ENCODE peak calls at places on chromosomes 1 and 21, in seven cellular contexts. One of them, this sample, is unnamed.

GRCh38 chr1:70779571-70779970 is 268.0 kb downstream of the PTGER3 start:
- DNase-seq in T-helper 1 cell: no peak
- DNase-seq in bronchial epithelial cell: no peak
- DNase-seq in LoVo: no peak
- DNase-seq in WERI-Rb-1: no peak
- DNase-seq in activated CD4-positive, CD25-positive, alpha-beta regulatory T cell treated with anti-CD3 and anti-CD28 coated beads, Interleukin-2, amount 50 U/mL, for 16 hours: no peak
- DNase-seq in fibroblast of pulmonary artery: peak
- DNase-seq in this sample: no peak

GRCh38 chr1:212234431-212235298 is 50.5 kb upstream of the PPP2R5A start:
- DNase-seq in T-helper 1 cell: no peak
- DNase-seq in bronchial epithelial cell: peak
- DNase-seq in LoVo: peak
- DNase-seq in WERI-Rb-1: no peak
- DNase-seq in activated CD4-positive, CD25-positive, alpha-beta regulatory T cell treated with anti-CD3 and anti-CD28 coated beads, Interleukin-2, amount 50 U/mL, for 16 hours: no peak
- DNase-seq in fibroblast of pulmonary artery: peak
- DNase-seq in this sample: no peak

GRCh38 chr1:32303997-32304622 is 12.2 kb downstream of the HDAC1 start:
- DNase-seq in T-helper 1 cell: no peak
- DNase-seq in bronchial epithelial cell: no peak
- DNase-seq in LoVo: no peak
- DNase-seq in WERI-Rb-1: no peak
- DNase-seq in activated CD4-positive, CD25-positive, alpha-beta regulatory T cell treated with anti-CD3 and anti-CD28 coated beads, Interleukin-2, amount 50 U/mL, for 16 hours: no peak
- DNase-seq in fibroblast of pulmonary artery: no peak
- DNase-seq in this sample: no peak

GRCh38 chr1:24931481-24932221 is 1.6 kb upstream of the RUNX3 start:
- DNase-seq in T-helper 1 cell: no peak
- DNase-seq in bronchial epithelial cell: no peak
- DNase-seq in LoVo: no peak
- DNase-seq in WERI-Rb-1: no peak
- DNase-seq in activated CD4-positive, CD25-positive, alpha-beta regulatory T cell treated with anti-CD3 and anti-CD28 coated beads, Interleukin-2, amount 50 U/mL, for 16 hours: no peak
- DNase-seq in fibroblast of pulmonary artery: no peak
- DNase-seq in this sample: no peak

GRCh38 chr1:221478050-221478949 is 263.6 kb downstream of the DUSP10 start:
- DNase-seq in T-helper 1 cell: peak
- DNase-seq in bronchial epithelial cell: peak
- DNase-seq in LoVo: peak
- DNase-seq in WERI-Rb-1: peak
- DNase-seq in activated CD4-positive, CD25-positive, alpha-beta regulatory T cell treated with anti-CD3 and anti-CD28 coated beads, Interleukin-2, amount 50 U/mL, for 16 hours: peak
- DNase-seq in fibroblast of pulmonary artery: peak
- DNase-seq in this sample: peak

GRCh38 chr1:87956766-87957165 is 628.1 kb downstream of the LMO4 start:
- DNase-seq in T-helper 1 cell: no peak
- DNase-seq in bronchial epithelial cell: no peak
- DNase-seq in LoVo: no peak
- DNase-seq in WERI-Rb-1: no peak
- DNase-seq in activated CD4-positive, CD25-positive, alpha-beta regulatory T cell treated with anti-CD3 and anti-CD28 coated beads, Interleukin-2, amount 50 U/mL, for 16 hours: no peak
- DNase-seq in fibroblast of pulmonary artery: no peak
- DNase-seq in this sample: no peak

GRCh38 chr1:200958597-200958996 is 63.9 kb downstream of the INAVA start:
- DNase-seq in T-helper 1 cell: no peak
- DNase-seq in bronchial epithelial cell: no peak
- DNase-seq in LoVo: no peak
- DNase-seq in WERI-Rb-1: no peak
- DNase-seq in activated CD4-positive, CD25-positive, alpha-beta regulatory T cell treated with anti-CD3 and anti-CD28 coated beads, Interleukin-2, amount 50 U/mL, for 16 hours: no peak
- DNase-seq in fibroblast of pulmonary artery: no peak
- DNase-seq in this sample: no peak

GRCh38 chr21:20811702-20812101 is 186.5 kb upstream of the NCAM2 start:
- DNase-seq in T-helper 1 cell: no peak
- DNase-seq in bronchial epithelial cell: no peak
- DNase-seq in LoVo: no peak
- DNase-seq in WERI-Rb-1: no peak
- DNase-seq in activated CD4-positive, CD25-positive, alpha-beta regulatory T cell treated with anti-CD3 and anti-CD28 coated beads, Interleukin-2, amount 50 U/mL, for 16 hours: no peak
- DNase-seq in fibroblast of pulmonary artery: no peak
- DNase-seq in this sample: no peak

GRCh38 chr1:157915859-157916258 is 74.3 kb upstream of the CD5L start:
- DNase-seq in T-helper 1 cell: no peak
- DNase-seq in bronchial epithelial cell: no peak
- DNase-seq in LoVo: no peak
- DNase-seq in WERI-Rb-1: no peak
- DNase-seq in activated CD4-positive, CD25-positive, alpha-beta regulatory T cell treated with anti-CD3 and anti-CD28 coated beads, Interleukin-2, amount 50 U/mL, for 16 hours: no peak
- DNase-seq in fibroblast of pulmonary artery: no peak
- DNase-seq in this sample: no peak

GRCh38 chr1:170674986-170675385 is 11.1 kb downstream of the PRRX1 start:
- DNase-seq in T-helper 1 cell: no peak
- DNase-seq in bronchial epithelial cell: no peak
- DNase-seq in LoVo: no peak
- DNase-seq in WERI-Rb-1: no peak
- DNase-seq in activated CD4-positive, CD25-positive, alpha-beta regulatory T cell treated with anti-CD3 and anti-CD28 coated beads, Interleukin-2, amount 50 U/mL, for 16 hours: no peak
- DNase-seq in fibroblast of pulmonary artery: no peak
- DNase-seq in this sample: no peak

GRCh38 chr1:151991663-151992344 is 1.9 kb downstream of the S100A10 start:
- DNase-seq in T-helper 1 cell: no peak
- DNase-seq in bronchial epithelial cell: no peak
- DNase-seq in LoVo: peak
- DNase-seq in WERI-Rb-1: no peak
- DNase-seq in activated CD4-positive, CD25-positive, alpha-beta regulatory T cell treated with anti-CD3 and anti-CD28 coated beads, Interleukin-2, amount 50 U/mL, for 16 hours: no peak
- DNase-seq in fibroblast of pulmonary artery: no peak
- DNase-seq in this sample: no peak

GRCh38 chr1:227351443-227351842 is 33.2 kb upstream of the CDC42BPA start:
- DNase-seq in T-helper 1 cell: no peak
- DNase-seq in bronchial epithelial cell: peak
- DNase-seq in LoVo: peak
- DNase-seq in WERI-Rb-1: no peak
- DNase-seq in activated CD4-positive, CD25-positive, alpha-beta regulatory T cell treated with anti-CD3 and anti-CD28 coated beads, Interleukin-2, amount 50 U/mL, for 16 hours: no peak
- DNase-seq in fibroblast of pulmonary artery: peak
- DNase-seq in this sample: peak

GRCh38 chr1:19309123-19309813 is 2.7 kb downstream of the AKR7A2 start:
- DNase-seq in T-helper 1 cell: no peak
- DNase-seq in bronchial epithelial cell: peak
- DNase-seq in LoVo: no peak
- DNase-seq in WERI-Rb-1: no peak
- DNase-seq in activated CD4-positive, CD25-positive, alpha-beta regulatory T cell treated with anti-CD3 and anti-CD28 coated beads, Interleukin-2, amount 50 U/mL, for 16 hours: no peak
- DNase-seq in fibroblast of pulmonary artery: peak
- DNase-seq in this sample: no peak

GRCh38 chr1:185158806-185159205 is 1.8 kb downstream of the SWT1 start:
- DNase-seq in T-helper 1 cell: no peak
- DNase-seq in bronchial epithelial cell: no peak
- DNase-seq in LoVo: no peak
- DNase-seq in WERI-Rb-1: no peak
- DNase-seq in activated CD4-positive, CD25-positive, alpha-beta regulatory T cell treated with anti-CD3 and anti-CD28 coated beads, Interleukin-2, amount 50 U/mL, for 16 hours: no peak
- DNase-seq in fibroblast of pulmonary artery: no peak
- DNase-seq in this sample: no peak

GRCh38 chr21:36506482-36506881 is 26.6 kb upstream of the CLDN14 start:
- DNase-seq in T-helper 1 cell: no peak
- DNase-seq in bronchial epithelial cell: no peak
- DNase-seq in LoVo: no peak
- DNase-seq in WERI-Rb-1: no peak
- DNase-seq in activated CD4-positive, CD25-positive, alpha-beta regulatory T cell treated with anti-CD3 and anti-CD28 coated beads, Interleukin-2, amount 50 U/mL, for 16 hours: no peak
- DNase-seq in fibroblast of pulmonary artery: no peak
- DNase-seq in this sample: no peak

GRCh38 chr21:34874689-34875513 is 174.2 kb downstream of the RUNX1 start:
- DNase-seq in T-helper 1 cell: no peak
- DNase-seq in bronchial epithelial cell: no peak
- DNase-seq in LoVo: no peak
- DNase-seq in WERI-Rb-1: no peak
- DNase-seq in activated CD4-positive, CD25-positive, alpha-beta regulatory T cell treated with anti-CD3 and anti-CD28 coated beads, Interleukin-2, amount 50 U/mL, for 16 hours: no peak
- DNase-seq in fibroblast of pulmonary artery: no peak
- DNase-seq in this sample: no peak

GRCh38 chr1:151165281-151165737 is 393 bp downstream of the LYSMD1 start:
- DNase-seq in T-helper 1 cell: no peak
- DNase-seq in bronchial epithelial cell: peak
- DNase-seq in LoVo: no peak
- DNase-seq in WERI-Rb-1: peak
- DNase-seq in activated CD4-positive, CD25-positive, alpha-beta regulatory T cell treated with anti-CD3 and anti-CD28 coated beads, Interleukin-2, amount 50 U/mL, for 16 hours: no peak
- DNase-seq in fibroblast of pulmonary artery: no peak
- DNase-seq in this sample: no peak

GRCh38 chr1:231933711-231934626 is 307.4 kb downstream of the DISC1 start:
- DNase-seq in T-helper 1 cell: no peak
- DNase-seq in bronchial epithelial cell: no peak
- DNase-seq in LoVo: no peak
- DNase-seq in WERI-Rb-1: no peak
- DNase-seq in activated CD4-positive, CD25-positive, alpha-beta regulatory T cell treated with anti-CD3 and anti-CD28 coated beads, Interleukin-2, amount 50 U/mL, for 16 hours: no peak
- DNase-seq in fibroblast of pulmonary artery: peak
- DNase-seq in this sample: no peak

GRCh38 chr1:42552636-42553035 is 89.5 kb downstream of the CCDC30 start:
- DNase-seq in T-helper 1 cell: no peak
- DNase-seq in bronchial epithelial cell: no peak
- DNase-seq in LoVo: no peak
- DNase-seq in WERI-Rb-1: peak
- DNase-seq in activated CD4-positive, CD25-positive, alpha-beta regulatory T cell treated with anti-CD3 and anti-CD28 coated beads, Interleukin-2, amount 50 U/mL, for 16 hours: no peak
- DNase-seq in fibroblast of pulmonary artery: no peak
- DNase-seq in this sample: no peak

GRCh38 chr1:98405581-98406059 is 255.9 kb upstream of the SNX7 start:
- DNase-seq in T-helper 1 cell: no peak
- DNase-seq in bronchial epithelial cell: no peak
- DNase-seq in LoVo: no peak
- DNase-seq in WERI-Rb-1: no peak
- DNase-seq in activated CD4-positive, CD25-positive, alpha-beta regulatory T cell treated with anti-CD3 and anti-CD28 coated beads, Interleukin-2, amount 50 U/mL, for 16 hours: no peak
- DNase-seq in fibroblast of pulmonary artery: no peak
- DNase-seq in this sample: no peak

GRCh38 chr1:55725378-55725777 is 510.2 kb upstream of the USP24 start:
- DNase-seq in T-helper 1 cell: no peak
- DNase-seq in bronchial epithelial cell: peak
- DNase-seq in LoVo: peak
- DNase-seq in WERI-Rb-1: no peak
- DNase-seq in activated CD4-positive, CD25-positive, alpha-beta regulatory T cell treated with anti-CD3 and anti-CD28 coated beads, Interleukin-2, amount 50 U/mL, for 16 hours: no peak
- DNase-seq in fibroblast of pulmonary artery: peak
- DNase-seq in this sample: no peak